ENCODE peak calls at places on chromosomes 13 and 19, in five cellular contexts. One of them, this sample, is unnamed.

GRCh38 chr13:66748712-66749111 is 481.4 kb downstream of the PCDH9 start:
- DNase-seq in T-helper 2 cell treated with Interferon-gamma antibody and Interleukin-4, amounts not matched to agents 5 μg/mL and 100 μg/mL, for 36 hours: no peak
- DNase-seq in nephron progenitor cell: no peak
- DNase-seq in T-helper 22 cell: no peak
- DNase-seq in HTR-8/SVneo: no peak
- DNase-seq in this sample: no peak

GRCh38 chr19:57465680-57466381 is 8.9 kb upstream of the VN1R1 start:
- DNase-seq in T-helper 2 cell treated with Interferon-gamma antibody and Interleukin-4, amounts not matched to agents 5 μg/mL and 100 μg/mL, for 36 hours: no peak
- DNase-seq in nephron progenitor cell: no peak
- DNase-seq in T-helper 22 cell: no peak
- DNase-seq in HTR-8/SVneo: no peak
- DNase-seq in this sample: no peak

GRCh38 chr13:95858286-95859075 is 181.5 kb downstream of the DNAJC3 start:
- DNase-seq in T-helper 2 cell treated with Interferon-gamma antibody and Interleukin-4, amounts not matched to agents 5 μg/mL and 100 μg/mL, for 36 hours: no peak
- DNase-seq in nephron progenitor cell: no peak
- DNase-seq in T-helper 22 cell: no peak
- DNase-seq in HTR-8/SVneo: no peak
- DNase-seq in this sample: no peak

GRCh38 chr19:58513694-58514563 is 2.1 kb upstream of the SLC27A5 start:
- DNase-seq in T-helper 2 cell treated with Interferon-gamma antibody and Interleukin-4, amounts not matched to agents 5 μg/mL and 100 μg/mL, for 36 hours: peak
- DNase-seq in nephron progenitor cell: peak
- DNase-seq in T-helper 22 cell: peak
- DNase-seq in HTR-8/SVneo: no peak
- DNase-seq in this sample: peak

GRCh38 chr19:8306235-8307054 is 1.7 kb downstream of the CD320 start:
- DNase-seq in T-helper 2 cell treated with Interferon-gamma antibody and Interleukin-4, amounts not matched to agents 5 μg/mL and 100 μg/mL, for 36 hours: no peak
- DNase-seq in nephron progenitor cell: no peak
- DNase-seq in T-helper 22 cell: no peak
- DNase-seq in HTR-8/SVneo: no peak
- DNase-seq in this sample: no peak

GRCh38 chr13:97743946-97744345 is 209.5 kb upstream of the IPO5 start:
- DNase-seq in T-helper 2 cell treated with Interferon-gamma antibody and Interleukin-4, amounts not matched to agents 5 μg/mL and 100 μg/mL, for 36 hours: no peak
- DNase-seq in nephron progenitor cell: no peak
- DNase-seq in T-helper 22 cell: no peak
- DNase-seq in HTR-8/SVneo: no peak
- DNase-seq in this sample: no peak

GRCh38 chr13:33349314-33349995 is 63.9 kb upstream of the STARD13 start:
- DNase-seq in T-helper 2 cell treated with Interferon-gamma antibody and Interleukin-4, amounts not matched to agents 5 μg/mL and 100 μg/mL, for 36 hours: no peak
- DNase-seq in nephron progenitor cell: peak
- DNase-seq in T-helper 22 cell: no peak
- DNase-seq in HTR-8/SVneo: peak
- DNase-seq in this sample: no peak

GRCh38 chr13:79194272-79194671 is 211.8 kb downstream of the RBM26 start:
- DNase-seq in T-helper 2 cell treated with Interferon-gamma antibody and Interleukin-4, amounts not matched to agents 5 μg/mL and 100 μg/mL, for 36 hours: peak
- DNase-seq in nephron progenitor cell: no peak
- DNase-seq in T-helper 22 cell: peak
- DNase-seq in HTR-8/SVneo: no peak
- DNase-seq in this sample: no peak

This sample was measured in stimulated activated CD8-positive, alpha-beta memory T cell treated with anti-CD3 and anti-CD28 coated beads, Interleukin-15, amount 100 ng/mL, for 24 hours.